ENCODE peak calls at places on chromosome 2, in five cellular contexts. One of them, this sample, is unnamed.
A peak's percentile ranks its signal among the peaks of the same experiment; 100 is the strongest.

GRCh38 chr2:183037660-183038340 is 457 bp downstream of the NCKAP1 start:
- DNase-seq in MG63: peak; percentile 51
- DNase-seq in iPS DF 6.9: no peak
- DNase-seq in fibroblast of lung: no peak
- DNase-seq in psoas muscle: no peak
- DNase-seq in this sample: peak; percentile 65

GRCh38 chr2:120231974-120232635 is 8.9 kb upstream of the TMEM185B start:
- DNase-seq in MG63: no peak
- DNase-seq in iPS DF 6.9: no peak
- DNase-seq in fibroblast of lung: peak; percentile 61
- DNase-seq in psoas muscle: no peak
- DNase-seq in this sample: no peak

GRCh38 chr2:1528273-1529064 is 115.2 kb downstream of the TPO start:
- DNase-seq in MG63: no peak
- DNase-seq in iPS DF 6.9: no peak
- DNase-seq in fibroblast of lung: no peak
- DNase-seq in psoas muscle: no peak
- DNase-seq in this sample: no peak

GRCh38 chr2:112728384-112729175 is 7.8 kb downstream of the NT5DC4 start:
- DNase-seq in MG63: no peak
- DNase-seq in iPS DF 6.9: no peak
- DNase-seq in fibroblast of lung: no peak
- DNase-seq in psoas muscle: no peak
- DNase-seq in this sample: no peak

GRCh38 chr2:205868773-205869333 is 186.6 kb downstream of the NRP2 start:
- DNase-seq in MG63: no peak
- DNase-seq in iPS DF 6.9: no peak
- DNase-seq in fibroblast of lung: peak; percentile 38
- DNase-seq in psoas muscle: no peak
- DNase-seq in this sample: no peak

GRCh38 chr2:5019324-5019723 is 672.9 kb upstream of the SOX11 start:
- DNase-seq in MG63: no peak
- DNase-seq in iPS DF 6.9: no peak
- DNase-seq in fibroblast of lung: no peak
- DNase-seq in psoas muscle: no peak
- DNase-seq in this sample: no peak

GRCh38 chr2:219369447-219369861 is 18.3 kb downstream of the DNPEP start:
- DNase-seq in MG63: peak; percentile 64
- DNase-seq in iPS DF 6.9: no peak
- DNase-seq in fibroblast of lung: peak; percentile 86
- DNase-seq in psoas muscle: peak; percentile 47
- DNase-seq in this sample: no peak

GRCh38 chr2:234555616-234556249 is 58.9 kb upstream of the ARL4C start:
- DNase-seq in MG63: no peak
- DNase-seq in iPS DF 6.9: no peak
- DNase-seq in fibroblast of lung: no peak
- DNase-seq in psoas muscle: no peak
- DNase-seq in this sample: peak; percentile 46

GRCh38 chr2:168521342-168521741 is 65.3 kb downstream of the CERS6 start:
- DNase-seq in MG63: no peak
- DNase-seq in iPS DF 6.9: no peak
- DNase-seq in fibroblast of lung: peak; percentile 56
- DNase-seq in psoas muscle: no peak
- DNase-seq in this sample: peak; percentile 30

GRCh38 chr2:33354981-33355380 is 121.5 kb upstream of the RASGRP3 start:
- DNase-seq in MG63: no peak
- DNase-seq in iPS DF 6.9: no peak
- DNase-seq in fibroblast of lung: peak; percentile 67
- DNase-seq in psoas muscle: no peak
- DNase-seq in this sample: no peak

GRCh38 chr2:235553696-235554100 is 59.9 kb downstream of the AGAP1 start:
- DNase-seq in MG63: peak; percentile 41
- DNase-seq in iPS DF 6.9: no peak
- DNase-seq in fibroblast of lung: no peak
- DNase-seq in psoas muscle: no peak
- DNase-seq in this sample: no peak

GRCh38 chr2:163347982-163348842 is 387.6 kb downstream of the FIGN start:
- DNase-seq in MG63: peak; percentile 89
- DNase-seq in iPS DF 6.9: peak; percentile 33
- DNase-seq in fibroblast of lung: peak; percentile 79
- DNase-seq in psoas muscle: peak; percentile 73
- DNase-seq in this sample: peak; percentile 90

GRCh38 chr2:47211497-47212011 is 56.4 kb upstream of the STPG4 start:
- DNase-seq in MG63: no peak
- DNase-seq in iPS DF 6.9: no peak
- DNase-seq in fibroblast of lung: no peak
- DNase-seq in psoas muscle: no peak
- DNase-seq in this sample: no peak

GRCh38 chr2:57479994-57480393 is 566.6 kb upstream of the VRK2 start:
- DNase-seq in MG63: no peak
- DNase-seq in iPS DF 6.9: no peak
- DNase-seq in fibroblast of lung: no peak
- DNase-seq in psoas muscle: no peak
- DNase-seq in this sample: no peak

GRCh38 chr2:126719191-126720030 is 63.5 kb downstream of the GYPC start:
- DNase-seq in MG63: no peak
- DNase-seq in iPS DF 6.9: no peak
- DNase-seq in fibroblast of lung: no peak
- DNase-seq in psoas muscle: no peak
- DNase-seq in this sample: no peak

GRCh38 chr2:141497262-141497661 is 633.6 kb downstream of the LRP1B start:
- DNase-seq in MG63: no peak
- DNase-seq in iPS DF 6.9: no peak
- DNase-seq in fibroblast of lung: no peak
- DNase-seq in psoas muscle: no peak
- DNase-seq in this sample: no peak

GRCh38 chr2:219314804-219315468 is 5.7 kb upstream of the PTPRN start:
- DNase-seq in MG63: no peak
- DNase-seq in iPS DF 6.9: no peak
- DNase-seq in fibroblast of lung: peak; percentile 29
- DNase-seq in psoas muscle: no peak
- DNase-seq in this sample: no peak

GRCh38 chr2:176001903-176002683 is at the start of gene LNPK:
- DNase-seq in MG63: peak; percentile 93
- DNase-seq in iPS DF 6.9: peak; percentile 68
- DNase-seq in fibroblast of lung: peak; percentile 83
- DNase-seq in psoas muscle: peak; percentile 93
- DNase-seq in this sample: peak; percentile 91

GRCh38 chr2:26224095-26224494 is 20.3 kb downstream of the HADHA start:
- DNase-seq in MG63: no peak
- DNase-seq in iPS DF 6.9: no peak
- DNase-seq in fibroblast of lung: no peak
- DNase-seq in psoas muscle: no peak
- DNase-seq in this sample: no peak

GRCh38 chr2:5696741-5697521 is 4.7 kb downstream of the SOX11 start:
- DNase-seq in MG63: peak; percentile 60
- DNase-seq in iPS DF 6.9: no peak
- DNase-seq in fibroblast of lung: peak; percentile 76
- DNase-seq in psoas muscle: no peak
- DNase-seq in this sample: peak; percentile 83

GRCh38 chr2:176129013-176129796 is at the start of gene HOXD8:
- DNase-seq in MG63: peak; percentile 91
- DNase-seq in iPS DF 6.9: no peak
- DNase-seq in fibroblast of lung: peak; percentile 22
- DNase-seq in psoas muscle: peak; percentile 83
- DNase-seq in this sample: peak; percentile 80

GRCh38 chr2:233542507-233542906 is 24.1 kb downstream of the USP40 start:
- DNase-seq in MG63: peak; percentile 10
- DNase-seq in iPS DF 6.9: no peak
- DNase-seq in fibroblast of lung: peak; percentile 81
- DNase-seq in psoas muscle: peak; percentile 53
- DNase-seq in this sample: no peak

GRCh38 chr2:184756161-184756560 is 157.8 kb downstream of the ZNF804A start:
- DNase-seq in MG63: no peak
- DNase-seq in iPS DF 6.9: no peak
- DNase-seq in fibroblast of lung: no peak
- DNase-seq in psoas muscle: no peak
- DNase-seq in this sample: no peak

GRCh38 chr2:229201522-229201921 is 69.6 kb downstream of the PID1 start:
- DNase-seq in MG63: no peak
- DNase-seq in iPS DF 6.9: no peak
- DNase-seq in fibroblast of lung: peak; percentile 31
- DNase-seq in psoas muscle: no peak
- DNase-seq in this sample: no peak

GRCh38 chr2:20213651-20214565 is 11.0 kb downstream of the SDC1 start:
- DNase-seq in MG63: no peak
- DNase-seq in iPS DF 6.9: no peak
- DNase-seq in fibroblast of lung: no peak
- DNase-seq in psoas muscle: no peak
- DNase-seq in this sample: no peak

GRCh38 chr2:170929686-170930050 is 615 bp downstream of the GORASP2 start:
- DNase-seq in MG63: peak; percentile 50
- DNase-seq in iPS DF 6.9: no peak
- DNase-seq in fibroblast of lung: peak; percentile 33
- DNase-seq in psoas muscle: peak; percentile 47
- DNase-seq in this sample: peak; percentile 53

GRCh38 chr2:235485362-235485761 is 8.5 kb upstream of the AGAP1 start:
- DNase-seq in MG63: no peak
- DNase-seq in iPS DF 6.9: no peak
- DNase-seq in fibroblast of lung: no peak
- DNase-seq in psoas muscle: no peak
- DNase-seq in this sample: no peak

GRCh38 chr2:100886054-100886453 is 66.1 kb downstream of the NPAS2 start:
- DNase-seq in MG63: no peak
- DNase-seq in iPS DF 6.9: no peak
- DNase-seq in fibroblast of lung: no peak
- DNase-seq in psoas muscle: no peak
- DNase-seq in this sample: no peak

GRCh38 chr2:27245620-27246019 is 17.2 kb downstream of the SLC30A3 start:
- DNase-seq in MG63: no peak
- DNase-seq in iPS DF 6.9: no peak
- DNase-seq in fibroblast of lung: no peak
- DNase-seq in psoas muscle: no peak
- DNase-seq in this sample: no peak

GRCh38 chr2:160087854-160088745 is 25.7 kb upstream of the PLA2R1 start:
- DNase-seq in MG63: peak; percentile 3
- DNase-seq in iPS DF 6.9: peak; percentile 5
- DNase-seq in fibroblast of lung: peak; percentile 29
- DNase-seq in psoas muscle: no peak
- DNase-seq in this sample: peak; percentile 19
- H3K9me3 ChIP-seq in MG63: peaks cover 32% of the 10 kb centered on the region
- H3K9me3 ChIP-seq in iPS DF 6.9: peaks cover 12% of the 10 kb centered on the region
- H3K9me3 ChIP-seq in fibroblast of lung: no peaks in the 10 kb centered on the region
- H3K9me3 ChIP-seq in psoas muscle: peaks cover 51% of the 10 kb centered on the region
- H3K9me3 ChIP-seq in this sample: peaks cover 13% of the 10 kb centered on the region

DNA sequence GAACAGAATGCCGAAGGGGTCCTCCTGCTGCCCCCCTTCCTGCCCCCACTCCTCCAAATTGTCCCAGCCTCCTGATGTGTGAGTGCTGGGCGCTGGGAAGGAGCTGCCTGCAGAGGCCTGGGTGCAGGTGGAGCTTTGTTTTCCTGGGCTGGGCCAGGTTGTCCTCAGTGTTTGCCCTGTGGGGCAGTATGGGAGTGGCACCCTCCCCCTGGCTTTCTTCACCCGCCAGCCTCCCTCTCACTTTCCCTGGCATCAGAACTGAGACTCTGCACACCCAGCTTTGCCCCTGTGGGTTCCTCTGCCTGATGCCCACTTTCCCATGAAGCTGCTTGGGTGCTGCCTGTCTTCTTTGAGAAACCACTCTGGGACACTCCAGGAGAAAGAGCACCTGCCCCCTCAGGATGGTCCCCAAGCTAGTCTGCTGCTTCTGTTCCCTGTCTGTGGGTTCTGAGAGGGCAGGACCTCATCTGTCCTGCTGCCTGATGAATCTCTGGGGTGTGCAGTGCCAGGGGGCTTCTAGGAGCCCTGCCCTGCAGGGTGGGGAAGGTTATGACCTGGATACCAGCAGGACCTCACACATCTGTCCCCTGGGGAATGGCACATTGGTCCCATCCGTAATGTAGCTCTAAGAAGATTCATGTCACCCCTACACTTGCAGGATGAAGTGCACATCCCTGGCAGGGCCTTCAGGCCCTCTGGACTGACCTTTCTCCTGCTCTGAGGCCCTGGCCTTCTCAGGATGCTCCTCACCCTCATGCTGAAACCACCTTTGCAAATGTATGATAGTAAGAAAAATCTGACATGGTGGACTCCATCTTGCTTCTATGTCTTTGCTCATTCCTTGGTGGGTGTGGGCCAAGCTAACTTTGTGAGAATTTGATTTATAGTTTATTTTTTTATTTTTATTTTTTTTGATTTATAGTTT is 146.8 kb upstream of the HS6ST1 start:
- DNase-seq in MG63: no peak
- DNase-seq in iPS DF 6.9: no peak
- DNase-seq in fibroblast of lung: no peak
- DNase-seq in psoas muscle: no peak
- DNase-seq in this sample: no peak
- H3K9me3 ChIP-seq in MG63: peaks cover 34% of the 10 kb centered on the region
- H3K9me3 ChIP-seq in iPS DF 6.9: peaks cover 1% of the 10 kb centered on the region
- H3K9me3 ChIP-seq in fibroblast of lung: no peaks in the 10 kb centered on the region
- H3K9me3 ChIP-seq in psoas muscle: peaks cover 14% of the 10 kb centered on the region
- H3K9me3 ChIP-seq in this sample: peaks cover 13% of the 10 kb centered on the region

DNA sequence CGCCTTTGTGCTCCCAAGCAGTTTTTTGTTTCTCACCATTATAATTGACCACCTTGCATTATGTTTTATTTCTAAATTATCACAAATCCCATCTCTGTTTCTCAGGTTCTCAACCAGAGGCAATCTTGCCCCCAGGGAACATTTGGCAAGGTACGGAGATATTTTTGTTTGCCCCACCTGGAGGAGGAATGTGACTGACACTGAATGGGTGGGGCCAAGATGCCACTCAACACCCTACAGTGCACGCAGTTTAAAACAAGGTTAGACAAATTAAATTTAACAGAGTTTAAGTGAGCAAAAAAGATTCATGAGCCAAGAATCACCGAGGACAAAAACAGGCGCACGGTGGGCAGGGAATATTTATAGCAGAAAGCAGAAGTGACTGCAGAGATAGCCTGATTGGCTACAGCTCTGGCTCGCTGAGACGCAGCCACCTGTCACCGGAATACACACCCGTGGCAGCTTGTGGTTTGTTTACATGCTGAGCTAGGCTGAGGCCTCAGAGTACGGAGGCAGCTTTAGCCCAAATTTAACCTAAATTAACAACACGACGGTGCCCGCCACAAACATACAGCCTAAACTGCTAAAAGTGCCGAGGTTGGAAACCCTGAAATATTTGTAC is 150.0 kb upstream of the ALKAL2 start:
- DNase-seq in MG63: no peak
- DNase-seq in iPS DF 6.9: no peak
- DNase-seq in fibroblast of lung: no peak
- DNase-seq in psoas muscle: no peak
- DNase-seq in this sample: peak; percentile 67
- H3K9me3 ChIP-seq in MG63: no peaks in the 10 kb centered on the region
- H3K9me3 ChIP-seq in iPS DF 6.9: no peaks in the 10 kb centered on the region
- H3K9me3 ChIP-seq in fibroblast of lung: no peaks in the 10 kb centered on the region
- H3K9me3 ChIP-seq in psoas muscle: no peaks in the 10 kb centered on the region
- H3K9me3 ChIP-seq in this sample: no peaks in the 10 kb centered on the region

GRCh38 chr2:185970148-185970852 is 231.7 kb downstream of the FSIP2 start:
- DNase-seq in MG63: no peak
- DNase-seq in iPS DF 6.9: no peak
- DNase-seq in fibroblast of lung: peak; percentile 65
- DNase-seq in psoas muscle: no peak
- DNase-seq in this sample: peak; percentile 33

DNA sequence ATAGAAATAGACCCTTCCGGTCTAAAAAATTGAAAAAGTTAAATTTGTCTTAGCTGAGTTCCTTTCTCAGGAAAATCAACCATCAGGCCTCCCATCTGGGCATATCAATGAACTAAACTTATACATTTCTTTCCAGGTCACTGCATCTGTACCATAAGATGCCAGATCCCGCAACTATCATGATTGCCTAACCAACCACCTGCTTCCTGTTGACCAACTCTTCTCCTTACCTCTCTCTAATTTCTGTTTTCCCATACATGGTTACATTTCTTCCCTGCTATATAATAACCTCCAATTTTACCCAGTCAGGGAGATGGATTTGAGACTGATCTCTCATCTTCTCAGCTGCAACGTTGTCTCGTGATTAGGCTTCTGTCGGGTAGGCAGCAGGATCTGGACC is 228.7 kb downstream of the FSIP2 start:
- DNase-seq in MG63: no peak
- DNase-seq in iPS DF 6.9: no peak
- DNase-seq in fibroblast of lung: no peak
- DNase-seq in psoas muscle: no peak
- DNase-seq in this sample: no peak
- H3K9me3 ChIP-seq in MG63: no peaks in the 10 kb centered on the region
- H3K9me3 ChIP-seq in iPS DF 6.9: peaks cover 2% of the 10 kb centered on the region
- H3K9me3 ChIP-seq in fibroblast of lung: no peaks in the 10 kb centered on the region
- H3K9me3 ChIP-seq in psoas muscle: no peaks in the 10 kb centered on the region
- H3K9me3 ChIP-seq in this sample: peaks cover 13% of the 10 kb centered on the region

This sample was measured in SJCRH30.